ENCODE peak calls at places on chromosomes 1 and 21, in four cellular contexts. D is H9, H is neuronal stem cell, E is mesenchymal stem cell. M is an unnamed sample.

GRCh38 chr1:234620272-234620711 is 10.3 kb upstream of the IRF2BP2 start:
- DNase-seq in E (no peak), D (no peak), H (no peak), M (no peak)

GRCh38 chr1:181485276-181486097 is 2.2 kb downstream of the CACNA1E start:
- DNase-seq in H (peak; percentile 51), D (peak; percentile 77), E (no peak), M (no peak)

GRCh38 chr1:51294566-51295184 is 35.7 kb downstream of the TTC39A start:
- DNase-seq in D (no peak), H (no peak), E (no peak), M (no peak)

GRCh38 chr21:38984568-38984967 is 178.8 kb downstream of the ETS2 start:
- DNase-seq in D (no peak), E (no peak), H (no peak), M (no peak)

GRCh38 chr1:240435996-240436566 is 175.9 kb downstream of the GREM2 start:
- DNase-seq in E (peak; percentile 22), D (no peak), H (no peak), M (peak; percentile 75)

GRCh38 chr21:17370750-17371325 is 142.0 kb upstream of the CXADR start:
- DNase-seq in D (no peak), E (no peak), H (no peak), M (no peak)

GRCh38 chr21:27571706-27572105 is 604.8 kb upstream of the ADAMTS5 start:
- DNase-seq in H (no peak), E (peak; percentile 64), D (no peak), M (peak; percentile 50)

GRCh38 chr1:48405400-48405799 is 66.6 kb downstream of the SPATA6 start:
- DNase-seq in H (no peak), D (no peak), E (no peak), M (no peak)

GRCh38 chr1:51189421-51190073 is 46.5 kb upstream of the RNF11 start:
- DNase-seq in H (peak; percentile 41), D (no peak), E (peak; percentile 71), M (peak; percentile 78)

GRCh38 chr1:65003316-65003664 is 36.9 kb upstream of the JAK1 start:
- DNase-seq in E (no peak), D (no peak), H (no peak), M (no peak)

GRCh38 chr1:65002156-65002507 is 35.8 kb upstream of the JAK1 start:
- DNase-seq in E (no peak), D (peak; percentile 37), H (no peak), M (no peak)

GRCh38 chr1:65001238-65001792 is 35.0 kb upstream of the JAK1 start:
- DNase-seq in D (peak; percentile 67), E (peak; percentile 70), H (no peak), M (peak; percentile 45)

GRCh38 chr1:65006806-65007205 is 40.5 kb upstream of the JAK1 start:
- DNase-seq in E (no peak), D (no peak), H (no peak), M (peak; percentile 47)

DNA sequence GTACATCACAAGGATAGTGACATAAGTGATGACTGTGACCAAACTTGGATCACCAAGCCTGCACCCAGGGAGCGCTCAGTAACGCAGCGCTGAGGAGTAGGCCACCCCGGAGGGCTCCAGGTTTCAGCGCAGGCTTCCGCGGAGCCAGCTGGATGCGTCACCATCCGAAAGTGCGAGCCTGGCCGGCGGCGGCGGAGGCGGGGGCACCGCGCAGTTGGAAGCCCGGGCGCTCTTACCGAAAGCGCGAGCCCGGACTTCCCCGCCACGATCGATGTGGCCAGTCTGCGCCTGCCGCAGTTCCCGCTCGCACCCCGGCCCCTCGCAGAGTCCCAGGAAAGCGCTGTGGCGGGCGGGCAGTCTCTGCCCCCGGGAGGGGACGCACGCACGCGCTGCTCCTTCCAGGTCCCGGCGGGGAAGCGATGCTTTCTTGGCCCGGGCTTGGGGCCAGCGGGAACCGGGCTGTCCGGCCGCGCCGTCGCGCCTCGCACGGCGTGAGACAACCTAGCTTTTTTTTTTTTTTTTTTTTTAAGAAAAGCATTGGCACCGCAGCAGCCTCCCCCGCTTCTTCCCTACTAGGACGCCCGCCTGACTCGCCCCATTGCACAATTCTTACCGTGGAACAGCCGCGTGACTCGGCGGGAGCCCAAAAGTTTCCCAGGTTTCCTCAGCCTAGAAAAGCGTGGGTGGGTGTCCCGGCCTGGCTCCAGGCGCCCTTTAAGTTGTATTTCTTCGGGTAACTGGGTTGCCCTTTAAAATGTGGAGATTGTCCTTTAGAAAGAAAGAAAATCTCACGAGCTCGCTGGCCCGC is 36.4 kb upstream of the JAK1 start:
- DNase-seq in D (peak; percentile 73), H (peak; percentile 61), E (peak; percentile 89), M (peak; percentile 91)
- H2BK12ac ChIP-seq in D (no peak overlapping the region), H (no peak overlapping the region), E (peak overlapping the region; percentile 69), M (peak overlapping the region; percentile 73)

GRCh38 chr1:9100471-9101043 is 28.3 kb downstream of the GPR157 start:
- DNase-seq in D (no peak), E (peak; percentile 49), H (no peak), M (no peak)

GRCh38 chr1:9105336-9105867 is 23.5 kb downstream of the GPR157 start:
- DNase-seq in D (no peak), E (no peak), H (no peak), M (no peak)

GRCh38 chr1:9097947-9098705 is 28.7 kb upstream of the SLC2A5 start:
- DNase-seq in D (no peak), H (no peak), E (no peak), M (no peak)

GRCh38 chr1:9099555-9099954 is 29.3 kb downstream of the GPR157 start:
- DNase-seq in E (no peak), H (no peak), D (no peak), M (no peak)

DNA sequence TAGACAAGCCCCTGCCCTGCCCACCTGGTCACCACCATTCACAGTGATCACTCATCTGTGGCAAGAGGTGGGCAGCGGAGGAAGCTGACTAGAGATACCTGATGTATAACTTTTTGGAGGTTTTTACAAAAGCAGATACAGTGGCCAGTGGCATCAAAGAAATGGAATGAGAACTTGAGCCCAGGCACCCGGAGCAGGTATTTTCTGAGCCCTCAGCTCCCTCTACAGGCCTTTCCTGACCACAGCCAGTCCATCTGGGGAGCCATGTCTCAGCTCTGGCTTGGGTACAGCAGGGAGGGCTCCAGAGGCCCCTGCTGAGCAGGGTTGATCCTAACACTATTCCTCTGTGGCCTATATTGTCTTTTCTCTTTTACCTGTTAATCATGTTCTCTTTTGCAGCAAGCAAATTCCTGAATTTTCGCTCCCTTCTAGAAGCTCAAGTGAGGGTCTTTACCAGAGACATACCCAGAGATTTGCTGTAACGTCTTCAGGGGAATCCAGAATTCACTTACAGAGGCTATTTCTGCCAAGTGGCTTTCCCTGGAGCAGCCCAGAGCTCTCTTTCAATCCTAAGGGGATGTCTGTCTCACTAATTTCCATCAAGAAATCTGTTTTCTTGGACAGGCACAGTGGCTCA is 27.3 kb downstream of the GPR157 start:
- DNase-seq in E (peak; percentile 65), H (peak; percentile 18), D (peak; percentile 78), M (peak; percentile 43)
- H4K8ac ChIP-seq in E (no peak overlapping the region), H (no peak overlapping the region), D (no peak overlapping the region), M (no peak overlapping the region)

GRCh38 chr1:203493901-203494300 is at the start of gene OPTC:
- DNase-seq in D (no peak), H (no peak), E (no peak), M (no peak)
- H2BK12ac ChIP-seq in D (no peak within 1 kb of the TSS), H (no peak within 1 kb of the TSS), E (no peak within 1 kb of the TSS), M (no peak within 1 kb of the TSS)

GRCh38 chr1:156582388-156583022 is 3.0 kb downstream of the TTC24 start:
- DNase-seq in H (no peak), E (no peak), D (peak; percentile 38), M (no peak)
- H4K8ac ChIP-seq in H (no peak overlapping the region), E (no peak overlapping the region), D (no peak overlapping the region), M (no peak overlapping the region)

DNA sequence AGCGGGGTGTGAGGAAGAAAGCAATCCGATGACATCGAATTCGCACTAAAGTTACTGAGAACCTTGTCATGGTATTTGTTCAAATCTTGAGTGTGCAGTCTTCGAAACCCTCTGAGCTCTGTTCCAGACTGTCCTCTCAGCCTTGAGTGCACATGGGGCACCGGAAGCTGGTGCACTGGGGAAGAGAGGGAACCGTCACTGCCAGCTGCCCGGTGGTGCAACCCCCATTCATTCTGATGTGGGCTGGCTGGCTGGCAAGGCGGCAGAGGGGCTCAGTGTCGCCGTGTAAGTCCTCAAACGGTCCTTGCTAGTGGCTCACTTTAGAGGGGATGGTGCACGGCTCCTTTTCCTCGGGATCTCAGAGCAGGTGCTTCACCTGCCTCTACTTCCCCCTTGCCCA is 137.4 kb downstream of the KIF26B start:
- DNase-seq in H (no peak), D (no peak), E (no peak), M (no peak)
- H2BK12ac ChIP-seq in H (no peak overlapping the region), D (no peak overlapping the region), E (no peak overlapping the region), M (no peak overlapping the region)

GRCh38 chr1:14940285-14940890 is 213.2 kb upstream of the TMEM51 start:
- DNase-seq in E (no peak), D (no peak), H (no peak), M (no peak)

GRCh38 chr1:14943516-14943851 is 210.1 kb upstream of the TMEM51 start:
- DNase-seq in E (no peak), D (no peak), H (no peak), M (no peak)

GRCh38 chr1:14937288-14937949 is 216.1 kb upstream of the TMEM51 start:
- DNase-seq in D (no peak), E (no peak), H (no peak), M (no peak)

GRCh38 chr1:14941865-14942264 is 211.7 kb upstream of the TMEM51 start:
- DNase-seq in D (no peak), E (no peak), H (no peak), M (no peak)

GRCh38 chr1:14939527-14940284 is 213.8 kb upstream of the TMEM51 start:
- DNase-seq in D (no peak), H (no peak), E (peak; percentile 84), M (no peak)
- H4K8ac ChIP-seq in D (no peak overlapping the region), H (no peak overlapping the region), E (peak overlapping the region; percentile 98), M (peak overlapping the region; percentile 47)

DNA sequence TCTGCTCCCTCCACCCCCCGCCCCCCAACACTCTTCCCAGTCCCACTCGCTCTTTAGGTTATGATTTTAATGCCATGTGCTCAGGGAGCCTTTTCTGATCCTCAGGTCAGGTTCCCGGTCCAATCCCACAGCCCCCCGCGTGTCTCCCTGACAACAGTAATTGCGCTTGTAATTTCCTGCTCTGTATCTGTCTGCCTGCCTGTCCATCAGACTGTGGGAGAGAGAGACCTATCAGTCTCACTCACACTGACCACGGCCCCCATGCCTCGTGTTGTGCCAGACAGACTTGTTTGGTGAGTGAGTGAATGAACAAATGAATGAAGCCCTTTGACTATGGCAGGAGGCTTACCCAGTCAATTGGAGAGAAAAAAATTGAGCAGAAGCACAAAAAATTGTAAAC is 50.8 kb upstream of the ECE1 start:
- DNase-seq in E (no peak), H (no peak), D (no peak), M (no peak)
- H2BK12ac ChIP-seq in E (peak overlapping the region; percentile 22), H (no peak overlapping the region), D (no peak overlapping the region), M (no peak overlapping the region)

DNA sequence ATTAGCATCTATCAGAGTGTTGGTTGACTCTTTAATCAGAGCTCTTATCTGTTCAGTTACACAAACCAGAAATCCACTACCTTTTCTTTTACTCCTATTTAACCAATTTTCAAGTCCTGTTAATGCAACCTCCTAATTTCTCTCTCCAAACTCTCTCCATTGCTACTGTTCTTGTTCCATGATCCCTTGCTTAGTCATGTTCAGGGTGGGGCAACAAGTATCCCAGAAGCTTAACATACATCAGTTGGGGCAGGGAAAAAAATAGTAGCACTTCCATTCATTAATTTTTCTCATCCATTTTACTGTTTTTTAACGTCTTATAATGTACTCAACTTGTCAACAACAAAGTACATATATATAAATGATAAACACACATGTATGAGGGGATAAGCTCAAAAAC is 111.2 kb upstream of the LBR start:
- DNase-seq in E (no peak), H (no peak), D (no peak), M (no peak)
- H4K8ac ChIP-seq in E (no peak overlapping the region), H (no peak overlapping the region), D (no peak overlapping the region), M (no peak overlapping the region)